ENCODE peak calls at places on chromosomes 11 and 22, in eight cellular contexts. E, P, A, L, I, U, S and Z are unnamed samples.
A peak's percentile ranks its signal among the peaks of the same experiment; 100 is the strongest.

GRCh38 chr22:22576244-22576988 is 17.4 kb upstream of the PRAME start:
- DNase-seq in E (peak; percentile 52), P (no peak), A (peak; percentile 9), L (peak; percentile 52), I (peak; percentile 64), U (peak; percentile 35), S (peak; percentile 11), Z (no peak)

GRCh38 chr11:132032555-132032954 is 662.1 kb downstream of the NTM start:
- DNase-seq in E (peak; percentile 57), P (peak; percentile 65), A (no peak), L (no peak), I (no peak), U (no peak), S (peak; percentile 23), Z (no peak)

GRCh38 chr11:4030197-4030596 is 64.4 kb upstream of the RRM1 start:
- DNase-seq in E (no peak), P (no peak), A (no peak), L (no peak), I (no peak), U (no peak), S (no peak), Z (no peak)

GRCh38 chr11:118609380-118610219 is 2.2 kb downstream of the PHLDB1 start:
- DNase-seq in E (peak; percentile 42), P (no peak), A (no peak), L (peak; percentile 36), I (no peak), U (no peak), S (no peak), Z (no peak)

GRCh38 chr22:45887202-45888131 is 89.5 kb downstream of the WNT7B start:
- DNase-seq in E (no peak), P (no peak), A (no peak), L (no peak), I (no peak), U (no peak), S (peak; percentile 34), Z (no peak)

GRCh38 chr11:56624661-56625110 is 10.0 kb upstream of the OR5M1 start:
- DNase-seq in E (peak; percentile 33), P (peak; percentile 53), A (no peak), L (no peak), I (no peak), U (peak; percentile 12), S (peak; percentile 71), Z (peak; percentile 1)

GRCh38 chr22:41681616-41682015 is 7.1 kb downstream of the SNU13 start:
- DNase-seq in E (no peak), P (no peak), A (no peak), L (no peak), I (no peak), U (no peak), S (no peak), Z (no peak)

GRCh38 chr11:117985953-117986887 is at the start of gene IL10RA:
- DNase-seq in E (peak; percentile 33), P (no peak), A (peak; percentile 60), L (peak; percentile 89), I (peak; percentile 46), U (peak; percentile 43), S (peak; percentile 68), Z (no peak)

GRCh38 chr11:45590743-45591142 is 74.7 kb downstream of the CHST1 start:
- DNase-seq in E (peak; percentile 18), P (no peak), A (no peak), L (no peak), I (no peak), U (no peak), S (no peak), Z (no peak)

GRCh38 chr11:69642913-69643632 is 2.1 kb downstream of the CCND1 start:
- DNase-seq in E (peak; percentile 84), P (no peak), A (peak; percentile 53), L (peak; percentile 85), I (peak; percentile 98), U (peak; percentile 88), S (peak; percentile 71), Z (peak; percentile 69)

GRCh38 chr11:71452354-71453020 is 516 bp upstream of the NADSYN1 start:
- DNase-seq in E (peak; percentile 64), P (peak; percentile 2), A (no peak), L (peak; percentile 56), I (no peak), U (no peak), S (no peak), Z (no peak)

GRCh38 chr11:126172596-126173038 is 38.8 kb downstream of the RPUSD4 start:
- DNase-seq in E (peak; percentile 13), P (peak; percentile 63), A (no peak), L (no peak), I (no peak), U (no peak), S (no peak), Z (no peak)

GRCh38 chr11:104943561-104943960 is 24.8 kb downstream of the CASP4 start:
- DNase-seq in E (no peak), P (no peak), A (no peak), L (no peak), I (no peak), U (no peak), S (no peak), Z (no peak)

GRCh38 chr11:108732395-108732794 is 67.5 kb downstream of the DDX10 start:
- DNase-seq in E (no peak), P (no peak), A (no peak), L (no peak), I (no peak), U (no peak), S (no peak), Z (no peak)

GRCh38 chr11:64284962-64285884 is at the start of gene GPR137:
- DNase-seq in E (peak; percentile 64), P (peak; percentile 36), A (peak; percentile 86), L (peak; percentile 95), I (peak; percentile 82), U (peak; percentile 78), S (peak; percentile 79), Z (peak; percentile 86)

GRCh38 chr11:25943777-25944661 is 387.9 kb upstream of the ANO3 start:
- DNase-seq in E (no peak), P (no peak), A (no peak), L (no peak), I (no peak), U (no peak), S (no peak), Z (no peak)

GRCh38 chr11:47408598-47409439 is 429 bp downstream of the SLC39A13 start:
- DNase-seq in E (peak; percentile 84), P (peak; percentile 64), A (no peak), L (no peak), I (no peak), U (peak; percentile 67), S (peak; percentile 82), Z (no peak)

GRCh38 chr11:110679323-110679980 is 32.8 kb downstream of the ARHGAP20 start:
- DNase-seq in E (peak; percentile 24), P (peak; percentile 44), A (no peak), L (no peak), I (no peak), U (no peak), S (no peak), Z (no peak)

GRCh38 chr22:33341611-33342010 is 283.4 kb upstream of the SYN3 start:
- DNase-seq in E (no peak), P (no peak), A (no peak), L (no peak), I (no peak), U (no peak), S (no peak), Z (no peak)

GRCh38 chr11:46306296-46306853 is 28.9 kb downstream of the CREB3L1 start:
- DNase-seq in E (no peak), P (no peak), A (no peak), L (no peak), I (no peak), U (no peak), S (no peak), Z (no peak)

GRCh38 chr22:46964773-46965550 is 202.5 kb downstream of the TBC1D22A start:
- DNase-seq in E (no peak), P (no peak), A (no peak), L (no peak), I (no peak), U (no peak), S (no peak), Z (no peak)

GRCh38 chr11:70191495-70192140 is 11.5 kb upstream of the FADD start:
- DNase-seq in E (peak; percentile 59), P (no peak), A (no peak), L (peak; percentile 74), I (peak; percentile 95), U (peak; percentile 84), S (peak; percentile 56), Z (peak; percentile 36)

GRCh38 chr22:49613108-49613507 is 214.6 kb downstream of the BRD1 start:
- DNase-seq in E (no peak), P (no peak), A (no peak), L (no peak), I (no peak), U (no peak), S (no peak), Z (no peak)

GRCh38 chr11:69172674-69173073 is 16.9 kb downstream of the SMIM38 start:
- DNase-seq in E (peak; percentile 20), P (no peak), A (no peak), L (no peak), I (no peak), U (no peak), S (peak; percentile 27), Z (no peak)

GRCh38 chr22:48870436-48870835 is 957.2 kb downstream of the BRD1 start:
- DNase-seq in E (no peak), P (no peak), A (no peak), L (no peak), I (no peak), U (no peak), S (no peak), Z (no peak)

GRCh38 chr11:72813740-72814138 is 472 bp upstream of the ATG16L2 start:
- DNase-seq in E (peak; percentile 75), P (no peak), A (no peak), L (peak; percentile 87), I (peak; percentile 80), U (peak; percentile 83), S (peak; percentile 85), Z (no peak)

GRCh38 chr22:40637181-40638150 is 947 bp upstream of the MRTFA start:
- DNase-seq in E (no peak), P (no peak), A (no peak), L (peak; percentile 70), I (no peak), U (no peak), S (no peak), Z (no peak)

GRCh38 chr11:6303657-6304056 is 16.6 kb downstream of the CAVIN3 start:
- DNase-seq in E (no peak), P (no peak), A (no peak), L (no peak), I (no peak), U (no peak), S (no peak), Z (no peak)

GRCh38 chr11:47915407-47916137 is 64.8 kb upstream of the PTPRJ start:
- DNase-seq in E (no peak), P (no peak), A (no peak), L (peak; percentile 16), I (no peak), U (no peak), S (no peak), Z (no peak)

GRCh38 chr11:83257638-83258229 is 28.4 kb downstream of the CCDC90B start:
- DNase-seq in E (peak; percentile 80), P (peak; percentile 83), A (no peak), L (no peak), I (no peak), U (peak; percentile 64), S (peak; percentile 39), Z (peak; percentile 4)

GRCh38 chr11:129862123-129862522 is 33.3 kb downstream of the NFRKB start:
- DNase-seq in E (no peak), P (no peak), A (no peak), L (no peak), I (no peak), U (peak; percentile 18), S (no peak), Z (no peak)

GRCh38 chr22:39908737-39909136 is 7.9 kb downstream of the GRAP2 start:
- DNase-seq in E (no peak), P (no peak), A (no peak), L (no peak), I (no peak), U (no peak), S (peak; percentile 16), Z (no peak)

GRCh38 chr11:22832315-22833041 is 2.9 kb upstream of the SVIP start:
- DNase-seq in E (no peak), P (peak; percentile 23), A (no peak), L (no peak), I (peak; percentile 19), U (no peak), S (peak; percentile 26), Z (no peak)

GRCh38 chr11:116059909-116060308 is 555.7 kb upstream of the CADM1 start:
- DNase-seq in E (no peak), P (no peak), A (no peak), L (no peak), I (no peak), U (no peak), S (no peak), Z (no peak)